ENCODE peak calls at places on chromosomes 12 and 14, in five cellular contexts. G, Z, B, P and C are unnamed samples. For H4K20me1, the result is how much of the 10 kb centered on the place peaks cover.

GRCh38 chr12:109923481-109924245 is 23.6 kb downstream of the TCHP start:
- DNase-seq in G (no peak), Z (no peak), B (no peak), P (no peak), C (no peak)

GRCh38 chr12:25730489-25731349 is 177.6 kb upstream of the LMNTD1 start:
- DNase-seq in G (no peak), Z (no peak), B (no peak), P (no peak), C (no peak)

GRCh38 chr12:69062838-69063237 is 129.9 kb upstream of the CPM start:
- DNase-seq in G (peak), Z (no peak), B (no peak), P (no peak), C (no peak)

GRCh38 chr14:106378191-106378590 is 851.8 kb downstream of the TMEM121 start:
- DNase-seq in G (no peak), Z (no peak), B (peak), P (peak), C (no peak)

GRCh38 chr12:95130096-95130495 is 56.7 kb upstream of the NR2C1 start:
- DNase-seq in G (peak), Z (no peak), B (no peak), P (no peak), C (no peak)

GRCh38 chr12:75177997-75178396 is 31.6 kb downstream of the KCNC2 start:
- DNase-seq in G (peak), Z (peak), B (no peak), P (no peak), C (peak)

GRCh38 chr12:124549629-124550028 is 17.8 kb downstream of the NCOR2 start:
- DNase-seq in G (no peak), Z (no peak), B (no peak), P (no peak), C (no peak)

GRCh38 chr14:40697221-40697620 is 909.5 kb upstream of the LRFN5 start:
- DNase-seq in G (no peak), Z (no peak), B (no peak), P (no peak), C (peak)

GRCh38 chr14:55780156-55780946 is 200.3 kb downstream of the KTN1 start:
- DNase-seq in G (peak), Z (no peak), B (no peak), P (no peak), C (peak)

GRCh38 chr12:25924535-25925001 is 33.9 kb upstream of the RASSF8 start:
- DNase-seq in G (no peak), Z (no peak), B (no peak), P (no peak), C (peak)

GRCh38 chr12:108575199-108575912 is 13.0 kb downstream of the ISCU start:
- DNase-seq in G (no peak), Z (no peak), B (no peak), P (no peak), C (no peak)

GRCh38 chr12:118259079-118259478 is 113.6 kb downstream of the TAOK3 start:
- DNase-seq in G (peak), Z (no peak), B (no peak), P (no peak), C (no peak)

GRCh38 chr12:122028601-122029560 is 7.2 kb downstream of the BCL7A start:
- DNase-seq in G (no peak), Z (no peak), B (peak), P (no peak), C (no peak)

DNA sequence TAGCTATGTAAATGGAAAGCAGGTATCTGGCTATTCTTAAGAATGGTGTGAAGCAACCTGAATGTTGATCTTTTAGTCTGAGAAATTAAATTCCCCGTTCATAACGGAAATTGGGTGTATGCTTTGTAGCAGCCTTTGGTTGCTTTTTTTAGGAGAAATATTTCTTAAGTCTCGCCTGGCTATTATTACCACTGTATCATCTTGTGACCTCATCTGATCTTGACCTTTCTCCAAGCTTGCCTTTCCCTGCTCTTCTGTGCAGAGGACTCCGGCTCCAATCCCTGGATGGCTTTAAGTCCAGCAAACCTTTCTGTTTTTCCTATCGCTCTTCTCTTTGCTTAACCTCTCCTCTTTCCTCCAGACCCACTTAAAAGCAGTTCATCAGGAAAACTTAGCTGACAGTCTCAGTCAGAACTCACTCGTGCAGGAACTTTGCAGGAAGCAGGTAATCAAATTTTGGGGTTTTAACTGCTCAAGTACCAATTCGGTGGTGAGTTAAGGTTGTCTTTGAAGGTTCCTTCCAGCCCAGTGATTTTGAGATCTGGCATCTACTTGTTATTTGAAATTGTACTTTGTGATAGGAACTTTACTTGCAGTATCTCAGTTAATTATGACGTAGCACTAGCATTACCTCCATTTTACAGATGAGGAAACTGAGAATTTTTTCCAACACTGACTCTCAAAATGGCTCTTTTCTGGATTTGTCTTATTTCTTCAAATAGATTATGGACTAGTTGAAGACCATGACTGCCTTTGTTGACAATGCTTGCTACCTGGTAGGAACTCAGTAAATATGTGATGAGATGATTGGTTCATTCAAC is 14.1 kb downstream of the PPFIBP1 start:
- DNase-seq in G (no peak), Z (no peak), B (peak), P (no peak), C (peak)
- H4K20me1 ChIP-seq in G (half or more), Z (under half), B (under half), P (under half), C (under half)

DNA sequence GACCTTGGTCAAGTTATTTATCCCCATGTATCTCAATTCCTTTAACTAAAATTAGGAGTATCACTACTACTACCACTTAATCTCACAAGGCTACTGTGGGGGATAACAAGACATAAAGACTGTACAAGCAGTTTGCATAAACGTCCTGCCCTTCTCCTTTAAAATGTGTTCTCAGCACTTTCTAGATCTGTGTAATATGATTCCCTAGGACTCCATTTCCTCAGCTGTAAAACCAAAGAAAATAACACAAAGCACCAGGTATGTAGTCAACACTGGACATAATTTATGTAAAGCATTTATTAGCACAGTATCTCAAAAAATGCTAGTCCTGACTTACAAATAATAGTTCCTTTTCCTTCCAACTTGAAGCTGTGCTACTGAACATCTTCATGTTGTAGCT is 202.2 kb downstream of the MED13L start:
- DNase-seq in G (no peak), Z (no peak), B (no peak), P (no peak), C (no peak)
- H4K20me1 ChIP-seq in G (under half), Z (under half), B (under half), P (under half), C (under half)

GRCh38 chr14:63501429-63501828 is 41.7 kb downstream of the PPP2R5E start:
- DNase-seq in G (no peak), Z (no peak), B (no peak), P (no peak), C (no peak)
- H4K20me1 ChIP-seq in G (half or more), Z (under half), B (under half), P (under half), C (under half)

GRCh38 chr12:65886996-65887395 is 62.7 kb downstream of the HMGA2 start:
- DNase-seq in G (peak), Z (no peak), B (no peak), P (no peak), C (peak)
- H4K20me1 ChIP-seq in G (under half), Z (under half), B (under half), P (under half), C (under half)

DNA sequence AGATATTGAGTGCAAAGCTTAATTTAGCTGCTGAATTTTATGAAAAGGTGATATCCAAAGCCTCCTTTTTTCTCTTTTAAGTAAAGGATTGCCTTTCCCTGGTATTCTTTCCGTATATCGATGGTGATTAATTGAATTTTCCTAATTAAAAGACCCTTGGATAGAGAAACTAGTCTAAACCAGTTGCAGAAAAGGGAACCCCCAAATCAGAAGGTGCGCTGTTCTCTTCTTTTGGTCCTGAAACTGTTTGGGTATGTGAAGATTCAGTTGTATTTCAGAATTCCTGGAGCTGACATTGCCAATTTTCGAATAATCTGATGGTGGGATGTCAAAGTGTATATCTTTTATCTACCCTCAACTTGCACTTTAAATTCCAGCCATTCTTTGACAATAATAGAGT is 1.9 kb downstream of the GPHN start:
- DNase-seq in G (no peak), Z (no peak), B (no peak), P (no peak), C (peak)
- H4K20me1 ChIP-seq in G (under half), Z (under half), B (under half), P (under half), C (under half)

GRCh38 chr14:99818503-99819036 is 25.4 kb downstream of the EML1 start:
- DNase-seq in G (peak), Z (no peak), B (no peak), P (no peak), C (no peak)

GRCh38 chr14:99820702-99821331 is 27.6 kb downstream of the EML1 start:
- DNase-seq in G (no peak), Z (no peak), B (peak), P (no peak), C (no peak)

GRCh38 chr14:99821519-99822165 is 28.4 kb downstream of the EML1 start:
- DNase-seq in G (peak), Z (no peak), B (no peak), P (no peak), C (peak)

GRCh38 chr14:99817331-99817730 is 24.1 kb downstream of the EML1 start:
- DNase-seq in G (no peak), Z (no peak), B (no peak), P (no peak), C (no peak)

GRCh38 chr14:99819514-99819913 is 26.3 kb downstream of the EML1 start:
- DNase-seq in G (no peak), Z (no peak), B (no peak), P (no peak), C (no peak)
- H4K20me1 ChIP-seq in G (half or more), Z (under half), B (under half), P (under half), C (under half)